ENCODE peak calls at places on chromosomes 11 and 22, in five cellular contexts. N is heart right ventricle; A is RPMI7951; R is naive thymus-derived CD8-positive, alpha-beta T cell; U is Right ventricle myocardium inferior. P is an unnamed sample.

GRCh38 chr22:17117400-17117799 is 3.8 kb downstream of the TMEM121B start:
- DNase-seq in N (no peak), A (no peak), R (no peak), U (peak), P (no peak)

GRCh38 chr11:67409261-67409666 is 5.4 kb downstream of the TBC1D10C start:
- DNase-seq in N (no peak), A (no peak), R (peak), U (no peak), P (peak)

GRCh38 chr11:44780940-44781631 is 54.3 kb downstream of the TSPAN18 start:
- DNase-seq in N (peak), A (peak), R (no peak), U (peak), P (no peak)

GRCh38 chr22:30767656-30768055 is 73.0 kb downstream of the OSBP2 start:
- DNase-seq in N (no peak), A (no peak), R (no peak), U (no peak), P (no peak)

GRCh38 chr11:118139578-118139977 is 13.0 kb downstream of the SCN4B start:
- DNase-seq in N (no peak), A (peak), R (no peak), U (no peak), P (no peak)

GRCh38 chr11:12930850-12931249 is 78.3 kb upstream of the RASSF10 start:
- DNase-seq in N (no peak), A (no peak), R (no peak), U (no peak), P (no peak)

GRCh38 chr22:27692243-27692642 is 109.3 kb downstream of the MN1 start:
- DNase-seq in N (no peak), A (no peak), R (no peak), U (no peak), P (no peak)

GRCh38 chr22:46297151-46297819 is 615 bp downstream of the GTSE1 start:
- DNase-seq in N (no peak), A (peak), R (no peak), U (no peak), P (no peak)

GRCh38 chr22:46740910-46741785 is 3.1 kb upstream of the CERK start:
- DNase-seq in N (no peak), A (no peak), R (no peak), U (peak), P (no peak)

GRCh38 chr22:42793848-42794405 is 63.1 kb downstream of the ARFGAP3 start:
- DNase-seq in N (no peak), A (no peak), R (no peak), U (no peak), P (no peak)

P was measured in activated T-helper 1 cell treated with anti-CD3 and anti-CD28 coated beads, Interleukin-12 subunit alpha, Interleukin-12 subunit beta, Interleukin-2, Interleukin-4 antibody, amounts not matched to agents 30 ng/mL and 10 ng/mL and 1 ng/mL, durations not matched to agents 14 hours and 24 hours and 36 hours.